ENCODE peak calls at places on chromosomes 11 and 22, in six cellular contexts. F, P, D, G, U and X are unnamed samples.

GRCh38 chr11:70065318-70066135 is 12.6 kb upstream of the ANO1 start:
- DNase-seq in U (no peak), P (no peak), G (no peak), D (no peak), F (no peak), X (peak)

GRCh38 chr22:42439821-42440674 is 7.8 kb upstream of the NFAM1 start:
- DNase-seq in P (peak), F (peak), U (no peak), D (no peak), G (peak), X (no peak)

GRCh38 chr11:22432331-22433065 is 94.3 kb downstream of the SLC17A6 start:
- DNase-seq in P (peak), G (peak), D (no peak), F (peak), U (peak), X (peak)

GRCh38 chr11:83219095-83219494 is 25.6 kb downstream of the ANKRD42 start:
- DNase-seq in G (no peak), D (peak), U (no peak), F (no peak), P (peak), X (no peak)

GRCh38 chr11:2468363-2469240 is 23.8 kb downstream of the KCNQ1 start:
- DNase-seq in G (no peak), D (no peak), U (no peak), P (no peak), F (no peak), X (peak)

GRCh38 chr11:71428861-71429435 is 19.2 kb downstream of the DHCR7 start:
- DNase-seq in D (peak), G (no peak), U (no peak), F (peak), P (peak), X (no peak)

GRCh38 chr11:17734986-17735822 is 623 bp downstream of the KCNC1 start:
- DNase-seq in F (peak), P (peak), D (peak), U (peak), G (peak), X (no peak)

GRCh38 chr22:36411589-36412258 is 24.0 kb upstream of the MYH9 start:
- DNase-seq in D (peak), F (no peak), G (no peak), U (no peak), P (no peak), X (no peak)

GRCh38 chr11:1598816-1599215 is 722 bp upstream of the KRTAP5-2 start:
- DNase-seq in D (no peak), P (no peak), G (no peak), U (no peak), F (no peak), X (no peak)

GRCh38 chr11:12886508-12886907 is 122.6 kb upstream of the RASSF10 start:
- DNase-seq in P (no peak), F (no peak), G (no peak), D (no peak), U (no peak), X (no peak)

GRCh38 chr11:108916290-108916689 is 251.4 kb downstream of the DDX10 start:
- DNase-seq in U (peak), G (no peak), D (no peak), F (no peak), P (no peak), X (no peak)

GRCh38 chr11:13238879-13239514 is 38.6 kb upstream of the BMAL1 start:
- DNase-seq in G (no peak), U (peak), P (peak), D (peak), F (peak), X (no peak)

GRCh38 chr11:17352925-17353227 is 1.3 kb downstream of the NCR3LG1 start:
- DNase-seq in P (peak), F (no peak), G (peak), U (peak), D (peak), X (peak)

GRCh38 chr11:125956371-125956770 is 10.5 kb downstream of the VSIG10L2 start:
- DNase-seq in U (no peak), P (peak), F (peak), G (no peak), D (no peak), X (peak)

GRCh38 chr11:86578727-86579405 is 93.5 kb downstream of the ME3 start:
- DNase-seq in G (no peak), D (no peak), F (no peak), P (no peak), U (no peak), X (no peak)

GRCh38 chr22:30457964-30458363 is 13.9 kb downstream of the SEC14L3 start:
- DNase-seq in G (no peak), P (no peak), F (no peak), D (no peak), U (no peak), X (no peak)

DNA sequence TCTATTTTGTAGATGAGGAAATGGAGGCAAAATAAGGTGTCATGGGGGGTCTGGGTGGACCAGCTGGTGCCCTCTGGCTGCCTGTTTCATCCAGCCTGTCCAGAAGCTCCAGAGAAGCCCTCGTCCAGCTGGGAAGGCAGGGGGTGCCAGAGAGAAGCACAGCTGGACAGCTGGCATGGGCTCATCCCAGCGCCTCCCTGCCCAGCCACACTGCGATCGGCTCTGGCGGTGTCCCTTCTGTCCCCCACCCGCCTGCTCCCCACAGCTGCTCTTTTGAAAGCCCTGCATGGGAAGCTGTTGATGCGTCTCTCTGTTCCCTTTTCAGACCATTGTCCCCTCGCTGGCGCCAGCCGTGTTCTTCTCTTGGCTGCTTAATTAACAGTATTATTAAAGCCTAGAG is 86.5 kb downstream of the MN1 start:
- DNase-seq in P (no peak), G (no peak), F (no peak), U (no peak), D (no peak), X (no peak)
- TF ChIP-seq CTCF in P (peak), G (no peak), F (peak), U (peak), D (no peak), X (no peak)

GRCh38 chr11:14248577-14248976 is 110.4 kb downstream of the RRAS2 start:
- DNase-seq in G (no peak), F (no peak), D (no peak), U (no peak), P (no peak), X (no peak)
- TF ChIP-seq CTCF in G (no peak), F (no peak), D (no peak), U (peak), P (no peak), X (no peak)

GRCh38 chr22:27880778-27881394 is 38.2 kb downstream of the PITPNB start:
- DNase-seq in P (peak), F (peak), D (peak), U (peak), G (no peak), X (no peak)
- TF ChIP-seq CTCF in P (peak), F (peak), D (peak), U (peak), G (peak), X (no peak)

DNA sequence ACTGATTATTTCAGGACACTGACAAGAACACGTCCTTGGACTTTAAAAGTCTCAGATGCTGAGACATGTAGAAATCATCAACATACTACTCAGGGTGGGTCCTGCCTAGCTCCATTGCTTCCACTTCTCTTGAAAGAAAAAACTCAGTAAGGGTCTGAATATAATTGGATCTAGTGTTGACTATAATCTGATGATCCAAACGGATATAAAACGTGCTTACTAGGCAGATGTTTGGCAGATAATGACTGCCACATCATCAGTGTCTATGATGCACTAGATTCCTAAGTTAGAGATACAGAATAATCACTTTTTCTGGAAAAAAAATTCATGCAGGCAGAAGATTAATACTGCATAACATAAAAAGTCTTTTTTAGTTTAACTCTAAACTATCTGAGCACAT is 21.6 kb downstream of the GUCY1A2 start:
- DNase-seq in D (no peak), G (no peak), F (no peak), P (no peak), U (no peak), X (no peak)
- TF ChIP-seq CTCF in D (no peak), G (no peak), F (no peak), P (no peak), U (no peak), X (no peak)

DNA sequence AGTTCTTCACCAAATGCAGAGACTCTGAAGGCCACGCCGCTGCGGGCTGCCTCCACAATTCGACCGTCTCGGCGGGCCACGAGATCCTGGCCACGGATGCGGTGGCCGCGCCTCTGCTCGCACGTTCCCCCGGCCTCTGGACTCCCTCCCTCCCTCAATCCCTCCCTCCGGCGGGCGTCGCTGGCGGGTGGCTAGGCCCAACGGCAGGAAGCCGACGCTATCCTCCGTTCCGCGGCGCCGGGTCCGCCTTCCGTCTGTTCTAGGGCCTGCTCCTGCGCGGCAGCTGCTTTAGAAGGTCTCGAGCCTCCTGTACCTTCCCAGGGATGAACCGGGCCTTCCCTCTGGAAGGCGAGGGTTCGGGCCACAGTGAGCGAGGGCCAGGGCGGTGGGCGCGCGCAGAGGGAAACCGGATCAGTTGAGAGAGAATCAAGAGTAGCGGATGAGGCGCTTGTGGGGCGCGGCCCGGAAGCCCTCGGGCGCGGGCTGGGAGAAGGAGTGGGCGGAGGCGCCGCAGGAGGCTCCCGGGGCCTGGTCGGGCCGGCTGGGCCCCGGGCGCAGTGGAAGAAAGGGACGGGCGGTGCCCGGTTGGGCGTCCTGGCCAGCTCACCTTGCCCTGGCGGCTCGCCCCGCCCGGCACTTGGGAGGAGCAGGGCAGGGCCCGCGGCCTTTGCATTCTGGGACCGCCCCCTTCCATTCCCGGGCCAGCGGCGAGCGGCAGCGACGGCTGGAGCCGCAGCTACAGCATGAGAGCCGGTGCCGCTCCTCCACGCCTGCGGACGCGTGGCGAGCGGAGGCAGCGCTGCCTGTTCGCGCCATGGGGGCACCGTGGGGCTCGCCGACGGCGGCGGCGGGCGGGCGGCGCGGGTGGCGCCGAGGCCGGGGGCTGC is at the start of gene FUT4:
- DNase-seq in F (peak), G (peak), P (peak), U (peak), D (peak), X (peak)
- TF ChIP-seq CTCF in F (no peak), G (peak), P (no peak), U (no peak), D (peak), X (no peak)